ENCODE peak calls at places on chromosomes 3 and 15, in seven cellular contexts. K, Q, L, I, U, F and R are unnamed samples.

GRCh38 chr3:126124148-126124868 is 40.4 kb upstream of the SLC41A3 start:
- DNase-seq in K (no peak), Q (no peak), L (peak), I (no peak), U (no peak), F (no peak), R (no peak)

GRCh38 chr3:187293514-187293870 is 2.0 kb upstream of the MASP1 start:
- DNase-seq in K (no peak), Q (no peak), L (no peak), I (peak), U (no peak), F (no peak), R (no peak)

GRCh38 chr15:26691249-26691648 is 81.6 kb downstream of the GABRB3 start:
- DNase-seq in K (no peak), Q (no peak), L (no peak), I (no peak), U (no peak), F (no peak), R (no peak)

GRCh38 chr3:138818175-138818574 is 16.6 kb downstream of the PIK3CB start:
- DNase-seq in K (no peak), Q (no peak), L (no peak), I (no peak), U (no peak), F (no peak), R (no peak)

GRCh38 chr3:131848111-131848510 is 186.7 kb downstream of the CPNE4 start:
- DNase-seq in K (no peak), Q (no peak), L (no peak), I (no peak), U (no peak), F (no peak), R (no peak)

GRCh38 chr15:92636950-92637481 is 18.6 kb downstream of the FAM174B start:
- DNase-seq in K (no peak), Q (no peak), L (no peak), I (no peak), U (no peak), F (no peak), R (peak)

GRCh38 chr3:176964656-176965055 is 232.6 kb downstream of the TBL1XR1 start:
- DNase-seq in K (no peak), Q (peak), L (no peak), I (no peak), U (no peak), F (peak), R (no peak)

GRCh38 chr3:148379763-148380162 is 317.9 kb upstream of the AGTR1 start:
- DNase-seq in K (no peak), Q (peak), L (peak), I (peak), U (peak), F (peak), R (peak)

GRCh38 chr15:98126326-98127090 is 166.0 kb downstream of the ARRDC4 start:
- DNase-seq in K (no peak), Q (peak), L (no peak), I (peak), U (no peak), F (peak), R (no peak)

GRCh38 chr15:94230436-94230885 is 900 bp upstream of the MCTP2 start:
- DNase-seq in K (no peak), Q (peak), L (no peak), I (peak), U (no peak), F (no peak), R (peak)

GRCh38 chr3:187291001-187291511 is 481 bp downstream of the MASP1 start:
- DNase-seq in K (no peak), Q (peak), L (no peak), I (peak), U (peak), F (no peak), R (no peak)

GRCh38 chr3:71684752-71685151 is 40.5 kb downstream of the EIF4E3 start:
- DNase-seq in K (no peak), Q (peak), L (no peak), I (peak), U (peak), F (peak), R (no peak)

GRCh38 chr3:33402936-33403335 is 37.3 kb downstream of the UBP1 start:
- DNase-seq in K (no peak), Q (no peak), L (no peak), I (no peak), U (no peak), F (no peak), R (no peak)

GRCh38 chr3:64571982-64572381 is 115.8 kb downstream of the ADAMTS9 start:
- DNase-seq in K (no peak), Q (no peak), L (no peak), I (no peak), U (no peak), F (no peak), R (no peak)

GRCh38 chr3:16475766-16476165 is 37.7 kb downstream of the RFTN1 start:
- DNase-seq in K (no peak), Q (no peak), L (no peak), I (no peak), U (no peak), F (no peak), R (no peak)

GRCh38 chr3:66469220-66469640 is 31.6 kb downstream of the LRIG1 start:
- DNase-seq in K (no peak), Q (no peak), L (peak), I (no peak), U (no peak), F (no peak), R (no peak)

GRCh38 chr3:70308760-70309159 is 3.7 kb downstream of the MDFIC2 start:
- DNase-seq in K (no peak), Q (no peak), L (peak), I (no peak), U (no peak), F (no peak), R (peak)

GRCh38 chr3:179546814-179547241 is 15.9 kb upstream of the ACTL6A start:
- DNase-seq in K (no peak), Q (no peak), L (no peak), I (no peak), U (no peak), F (no peak), R (peak)

GRCh38 chr3:134798681-134799311 is 3.7 kb downstream of the EPHB1 start:
- DNase-seq in K (no peak), Q (no peak), L (no peak), I (no peak), U (no peak), F (no peak), R (no peak)

GRCh38 chr15:73927003-73927475 is 777 bp downstream of the LOXL1 start:
- DNase-seq in K (peak), Q (peak), L (no peak), I (peak), U (no peak), F (no peak), R (peak)

GRCh38 chr3:5112043-5112442 is 10.0 kb upstream of the ARL8B start:
- DNase-seq in K (no peak), Q (no peak), L (no peak), I (no peak), U (no peak), F (no peak), R (no peak)

GRCh38 chr15:47587938-47588817 is 129.1 kb upstream of the SEMA6D start:
- DNase-seq in K (no peak), Q (no peak), L (no peak), I (no peak), U (no peak), F (no peak), R (no peak)

GRCh38 chr3:64267774-64268604 is 42.7 kb upstream of the PRICKLE2 start:
- DNase-seq in K (no peak), Q (no peak), L (no peak), I (peak), U (peak), F (peak), R (no peak)

GRCh38 chr3:58613236-58614132 is 36.3 kb upstream of the FAM107A start:
- DNase-seq in K (no peak), Q (no peak), L (no peak), I (no peak), U (no peak), F (no peak), R (no peak)

GRCh38 chr15:101063891-101064794 is 145.0 kb downstream of the LRRK1 start:
- DNase-seq in K (no peak), Q (no peak), L (no peak), I (no peak), U (no peak), F (no peak), R (no peak)

GRCh38 chr3:129618901-129619671 is 12.6 kb upstream of the PLXND1 start:
- DNase-seq in K (no peak), Q (no peak), L (no peak), I (no peak), U (no peak), F (no peak), R (no peak)

GRCh38 chr3:39748002-39748401 is 61.4 kb upstream of the MYRIP start:
- DNase-seq in K (no peak), Q (no peak), L (no peak), I (no peak), U (no peak), F (peak), R (peak)

GRCh38 chr3:14959358-14959943 is 12.1 kb downstream of the NR2C2 start:
- DNase-seq in K (no peak), Q (no peak), L (no peak), I (no peak), U (no peak), F (no peak), R (no peak)

GRCh38 chr3:147614210-147614609 is 205.0 kb downstream of the ZIC1 start:
- DNase-seq in K (no peak), Q (no peak), L (no peak), I (peak), U (no peak), F (no peak), R (no peak)

GRCh38 chr3:126269360-126269759 is 87.8 kb downstream of the KLF15 start:
- DNase-seq in K (no peak), Q (no peak), L (no peak), I (no peak), U (no peak), F (no peak), R (no peak)

GRCh38 chr15:74758736-74759135 is 10.1 kb downstream of the CYP1A2 start:
- DNase-seq in K (no peak), Q (no peak), L (no peak), I (no peak), U (no peak), F (no peak), R (no peak)

GRCh38 chr15:52109559-52110451 is 2.8 kb downstream of the BCL2L10 start:
- DNase-seq in K (no peak), Q (no peak), L (no peak), I (no peak), U (no peak), F (no peak), R (no peak)